ENCODE peak calls at places on chromosomes 6 and 20, in nine cellular contexts. Q is neural crest cell, J is breast epithelium, R is nephron progenitor cell, T is pancreas, U is stomach, V is ovary, E is AG09319, M is testis. C is an unnamed sample.

GRCh38 chr6:167538746-167539145 is 213.9 kb downstream of the TTLL2 start:
- DNase-seq in Q (no peak), J (no peak), R (no peak), T (no peak), U (no peak), V (no peak), E (no peak), M (no peak), C (no peak)

GRCh38 chr20:33349493-33349892 is 51.8 kb downstream of the CDK5RAP1 start:
- DNase-seq in Q (no peak), J (no peak), R (no peak), T (no peak), U (no peak), V (no peak), E (no peak), M (no peak), C (peak)

GRCh38 chr6:1424306-1424927 is 35.0 kb downstream of the FOXF2 start:
- DNase-seq in Q (peak), J (no peak), R (peak), T (peak), U (peak), V (no peak), E (peak), M (peak), C (no peak)

GRCh38 chr6:15524736-15525401 is 138.0 kb downstream of the DTNBP1 start:
- DNase-seq in Q (no peak), J (no peak), R (no peak), T (no peak), U (no peak), V (no peak), E (no peak), M (peak), C (no peak)

GRCh38 chr20:760751-761417 is 7.4 kb downstream of the SLC52A3 start:
- DNase-seq in Q (peak), J (no peak), R (peak), T (no peak), U (no peak), V (no peak), E (no peak), M (peak), C (no peak)

GRCh38 chr6:127342296-127342945 is 988 bp downstream of the ECHDC1 start:
- DNase-seq in Q (peak), J (no peak), R (peak), T (peak), U (no peak), V (no peak), E (no peak), M (no peak), C (no peak)

GRCh38 chr6:87393026-87393622 is 14.6 kb upstream of the CFAP206 start:
- DNase-seq in Q (peak), J (no peak), R (peak), T (no peak), U (no peak), V (no peak), E (peak), M (peak), C (no peak)

GRCh38 chr6:64750910-64751309 is 956.1 kb downstream of the EYS start:
- DNase-seq in Q (no peak), J (no peak), R (no peak), T (no peak), U (no peak), V (no peak), E (no peak), M (no peak), C (no peak)

GRCh38 chr6:147530132-147531060 is 21.9 kb downstream of the SAMD5 start:
- DNase-seq in Q (no peak), J (no peak), R (no peak), T (no peak), U (no peak), V (no peak), E (no peak), M (no peak), C (no peak)

GRCh38 chr6:7604003-7604402 is 14.0 kb downstream of the SNRNP48 start:
- DNase-seq in Q (no peak), J (no peak), R (no peak), T (no peak), U (peak), V (no peak), E (no peak), M (no peak), C (no peak)

GRCh38 chr6:4587171-4587570 is 189.0 kb upstream of the CDYL start:
- DNase-seq in Q (no peak), J (no peak), R (no peak), T (no peak), U (no peak), V (no peak), E (no peak), M (no peak), C (no peak)

GRCh38 chr6:16042751-16043150 is 86.1 kb upstream of the MYLIP start:
- DNase-seq in Q (no peak), J (no peak), R (no peak), T (no peak), U (no peak), V (no peak), E (no peak), M (no peak), C (no peak)

GRCh38 chr20:3749689-3750639 is 17.5 kb downstream of the HSPA12B start:
- DNase-seq in Q (peak), J (no peak), R (peak), T (no peak), U (peak), V (no peak), E (no peak), M (peak), C (no peak)
- TF ChIP-seq CTCF in Q (peak), J (no peak), R (peak), T (peak), U (peak), V (peak), E (peak), M (no peak), C (peak)

GRCh38 chr20:23363257-23363649 is 1.3 kb downstream of the GZF1 start:
- DNase-seq in Q (no peak), J (no peak), R (no peak), T (no peak), U (no peak), V (no peak), E (no peak), M (peak), C (no peak)

GRCh38 chr20:23358923-23359572 is 2.9 kb upstream of the GZF1 start:
- DNase-seq in Q (no peak), J (no peak), R (no peak), T (peak), U (peak), V (no peak), E (no peak), M (peak), C (no peak)

GRCh38 chr20:23361108-23361650 is 803 bp upstream of the GZF1 start:
- DNase-seq in Q (no peak), J (no peak), R (no peak), T (peak), U (no peak), V (no peak), E (no peak), M (peak), C (no peak)

GRCh38 chr20:23362392-23363256 is 642 bp downstream of the GZF1 start:
- DNase-seq in Q (no peak), J (no peak), R (no peak), T (peak), U (peak), V (no peak), E (no peak), M (peak), C (no peak)

GRCh38 chr20:23361651-23362391 is at the start of gene GZF1:
- DNase-seq in Q (peak), J (peak), R (peak), T (peak), U (peak), V (peak), E (peak), M (peak), C (peak)
- TF ChIP-seq CTCF in Q (peak), J (peak), R (no peak), T (peak), U (peak), V (peak), E (no peak), M (peak), C (no peak)

GRCh38 chr6:25038300-25038699 is 102.5 kb upstream of the RIPOR2 start:
- DNase-seq in Q (no peak), J (no peak), R (no peak), T (no peak), U (no peak), V (no peak), E (no peak), M (no peak), C (no peak)

GRCh38 chr6:25038992-25039391 is 103.2 kb upstream of the RIPOR2 start:
- DNase-seq in Q (no peak), J (no peak), R (no peak), T (no peak), U (no peak), V (no peak), E (no peak), M (no peak), C (no peak)

GRCh38 chr6:25042984-25043725 is 107.4 kb upstream of the RIPOR2 start:
- DNase-seq in Q (no peak), J (no peak), R (no peak), T (no peak), U (no peak), V (no peak), E (no peak), M (no peak), C (no peak)

GRCh38 chr6:25041676-25042598 is 106.2 kb upstream of the RIPOR2 start:
- DNase-seq in Q (no peak), J (no peak), R (no peak), T (no peak), U (no peak), V (no peak), E (no peak), M (no peak), C (no peak)

DNA sequence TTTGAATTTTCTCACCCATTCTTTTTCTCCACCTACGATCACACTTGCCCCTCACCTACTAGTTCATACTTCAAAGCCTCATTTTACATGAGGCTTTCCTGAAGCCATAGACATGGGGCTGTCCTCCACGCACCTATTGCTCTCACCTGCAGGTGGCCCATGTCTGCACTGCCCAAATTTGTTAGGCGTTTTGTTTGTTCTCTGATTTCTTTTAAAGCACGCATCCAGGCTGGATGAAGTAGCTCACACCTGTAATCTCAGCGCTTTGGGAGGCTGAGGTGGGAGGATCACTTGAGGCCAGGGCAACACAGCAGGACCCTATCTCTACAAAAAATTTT is 106.8 kb upstream of the RIPOR2 start:
- DNase-seq in Q (no peak), J (no peak), R (no peak), T (no peak), U (no peak), V (no peak), E (no peak), M (no peak), C (no peak)
- TF ChIP-seq CTCF in Q (no peak), J (no peak), R (no peak), T (no peak), U (no peak), V (no peak), E (no peak), M (no peak), C (no peak)

GRCh38 chr20:7375905-7376304 is 564.4 kb downstream of the HAO1 start:
- DNase-seq in Q (no peak), J (no peak), R (no peak), T (no peak), U (no peak), V (no peak), E (no peak), M (no peak), C (no peak)
- TF ChIP-seq CTCF in Q (peak), J (no peak), R (peak), T (peak), U (peak), V (no peak), E (peak), M (no peak), C (peak)

GRCh38 chr20:23062632-23063031 is 13.2 kb upstream of the THBD start:
- DNase-seq in Q (no peak), J (no peak), R (no peak), T (no peak), U (no peak), V (no peak), E (no peak), M (no peak), C (no peak)

GRCh38 chr20:23063573-23063972 is 14.1 kb upstream of the THBD start:
- DNase-seq in Q (no peak), J (no peak), R (no peak), T (no peak), U (no peak), V (no peak), E (no peak), M (no peak), C (no peak)

GRCh38 chr20:23061262-23061661 is 11.8 kb upstream of the THBD start:
- DNase-seq in Q (no peak), J (no peak), R (no peak), T (no peak), U (no peak), V (no peak), E (no peak), M (no peak), C (no peak)

GRCh38 chr20:23060629-23061028 is 11.2 kb upstream of the THBD start:
- DNase-seq in Q (no peak), J (no peak), R (no peak), T (no peak), U (no peak), V (no peak), E (no peak), M (no peak), C (no peak)

DNA sequence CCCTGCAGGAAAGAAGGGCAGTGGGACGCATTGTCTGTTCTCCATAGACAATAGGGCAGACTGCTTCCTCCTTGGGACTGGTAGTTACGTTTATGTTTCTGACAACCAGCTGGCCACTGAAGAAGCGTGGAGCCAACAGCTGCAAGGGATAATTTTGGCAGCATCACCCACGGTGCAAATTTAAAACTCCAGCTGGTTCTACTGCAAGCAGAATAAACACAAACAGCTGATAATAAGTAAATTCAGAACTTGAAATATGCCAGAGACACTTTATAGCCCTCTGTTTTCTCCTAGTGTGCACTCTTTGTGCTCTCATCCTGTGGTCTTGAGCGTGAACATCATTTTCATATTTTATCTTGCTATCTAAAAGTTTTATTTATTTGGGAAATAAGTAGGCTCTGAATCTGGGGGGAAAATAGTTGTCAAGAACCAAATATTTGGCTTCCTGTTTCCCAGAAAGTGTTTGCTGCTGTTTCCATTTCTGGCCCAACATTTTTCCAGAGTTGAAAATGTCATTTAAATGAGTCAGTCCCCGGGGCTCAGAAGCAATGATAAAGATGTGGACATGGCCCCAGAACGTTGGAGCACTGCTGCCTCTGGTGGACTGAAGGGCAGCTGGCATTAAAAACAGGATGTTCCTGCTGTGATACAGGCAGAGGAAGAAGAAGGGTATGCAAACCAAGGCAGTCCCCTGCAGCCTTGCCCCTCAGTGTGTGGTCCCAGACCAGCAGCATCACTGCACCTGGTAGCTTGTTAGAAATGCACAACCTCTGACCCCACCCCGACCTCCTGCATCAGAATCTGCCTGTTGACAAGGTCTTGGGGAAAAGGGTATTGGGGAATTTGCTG is 12.5 kb upstream of the THBD start:
- DNase-seq in Q (no peak), J (no peak), R (no peak), T (no peak), U (no peak), V (peak), E (no peak), M (peak), C (no peak)
- TF ChIP-seq CTCF in Q (peak), J (no peak), R (peak), T (peak), U (peak), V (peak), E (peak), M (no peak), C (peak)

GRCh38 chr6:40474937-40475336 is 112.2 kb downstream of the LRFN2 start:
- DNase-seq in Q (no peak), J (no peak), R (no peak), T (no peak), U (no peak), V (no peak), E (no peak), M (no peak), C (no peak)
- TF ChIP-seq CTCF in Q (no peak), J (no peak), R (no peak), T (no peak), U (no peak), V (no peak), E (no peak), M (no peak), C (no peak)

GRCh38 chr20:45080867-45081616 is 19.9 kb downstream of the KCNS1 start:
- DNase-seq in Q (no peak), J (no peak), R (no peak), T (no peak), U (no peak), V (no peak), E (no peak), M (no peak), C (no peak)
- TF ChIP-seq CTCF in Q (peak), J (no peak), R (peak), T (no peak), U (peak), V (no peak), E (peak), M (no peak), C (peak)

GRCh38 chr6:68473433-68474210 is 161.5 kb upstream of the ADGRB3 start:
- DNase-seq in Q (no peak), J (no peak), R (no peak), T (no peak), U (no peak), V (no peak), E (no peak), M (no peak), C (no peak)

DNA sequence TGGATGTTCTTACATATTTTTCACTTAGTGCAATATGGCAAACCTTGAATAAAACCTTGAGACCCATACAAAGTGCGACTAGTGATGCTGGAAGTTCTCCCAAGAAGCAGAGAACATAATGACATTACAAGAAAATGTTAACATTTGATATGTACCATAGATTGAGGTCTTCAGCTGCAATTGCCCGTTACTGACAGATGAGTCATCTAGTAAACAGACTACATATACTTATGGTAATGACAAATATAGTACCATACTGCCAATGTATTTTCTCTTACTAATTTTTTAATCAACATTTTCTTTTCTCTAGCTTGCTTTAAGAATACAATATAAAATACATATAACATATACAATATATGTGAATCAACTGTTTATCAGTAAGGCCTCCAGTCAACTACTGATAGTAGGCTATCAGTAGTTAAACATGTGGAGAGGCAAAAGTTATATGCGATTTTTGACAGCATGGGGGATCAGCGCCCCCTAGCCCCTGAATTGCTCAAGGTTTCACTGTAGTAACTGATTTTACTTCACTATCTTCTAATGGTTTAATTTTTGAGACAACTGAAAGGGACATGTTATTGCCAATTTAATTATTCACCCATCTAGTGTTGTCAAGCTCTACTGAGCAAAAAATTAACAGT is 166.7 kb upstream of the ADGRB3 start:
- DNase-seq in Q (no peak), J (no peak), R (peak), T (no peak), U (no peak), V (no peak), E (no peak), M (no peak), C (no peak)
- TF ChIP-seq CTCF in Q (peak), J (no peak), R (peak), T (no peak), U (no peak), V (no peak), E (no peak), M (no peak), C (peak)

GRCh38 chr6:26204332-26205160 is 117.3 kb downstream of the HFE start:
- DNase-seq in Q (peak), J (peak), R (peak), T (peak), U (peak), V (peak), E (peak), M (peak), C (peak)
- TF ChIP-seq CTCF in Q (peak), J (no peak), R (no peak), T (no peak), U (no peak), V (peak), E (peak), M (peak), C (peak)